ENCODE peak calls at places on chromosome 20, in six cellular contexts. H is stimulated activated CD4-positive, alpha-beta T cell treated with anti-CD3 and anti-CD28 coated beads, Interleukin-15, amount 100 ng/mL, for 1 hour; O is GM20000; K is RWPE2; Y is fibroblast of lung; S is hippocampal formation. G is an unnamed sample.

GRCh38 chr20:50309280-50309763 is 118.7 kb downstream of the CEBPB start:
- DNase-seq in H (no peak), S (no peak), Y (peak; percentile 57), O (no peak), K (no peak), G (no peak)

GRCh38 chr20:6654490-6655247 is 112.8 kb upstream of the BMP2 start:
- DNase-seq in Y (no peak), O (no peak), S (no peak), H (no peak), K (peak; percentile 68), G (no peak)

GRCh38 chr20:24002896-24003295 is 14.3 kb upstream of the GGTLC1 start:
- DNase-seq in O (no peak), S (no peak), K (no peak), H (no peak), Y (no peak), G (no peak)

GRCh38 chr20:51022803-51023616 is at the start of gene KCNG1:
- DNase-seq in H (peak; percentile 37), S (peak; percentile 30), Y (peak; percentile 78), K (peak; percentile 90), O (peak; percentile 85), G (peak; percentile 82)

GRCh38 chr20:19013907-19014306 is 198.5 kb upstream of the SLC24A3 start:
- DNase-seq in Y (no peak), H (no peak), O (no peak), K (no peak), S (no peak), G (no peak)

GRCh38 chr20:36086767-36087166 is 67.8 kb upstream of the EPB41L1 start:
- DNase-seq in S (no peak), O (no peak), H (no peak), Y (no peak), K (no peak), G (peak; percentile 44)

GRCh38 chr20:17655865-17656489 is 26.1 kb downstream of the RRBP1 start:
- DNase-seq in Y (peak; percentile 69), O (no peak), S (no peak), H (no peak), K (peak; percentile 22), G (peak; percentile 7)

GRCh38 chr20:37475258-37475657 is 45.8 kb upstream of the NNAT start:
- DNase-seq in S (no peak), H (no peak), O (no peak), Y (no peak), K (peak; percentile 53), G (no peak)

GRCh38 chr20:47664068-47664437 is 121.2 kb downstream of the SULF2 start:
- DNase-seq in S (no peak), K (peak; percentile 77), H (no peak), Y (no peak), O (no peak), G (no peak)

GRCh38 chr20:59468831-59469230 is 135.5 kb upstream of the PHACTR3 start:
- DNase-seq in O (no peak), Y (no peak), H (no peak), S (no peak), K (peak; percentile 66), G (no peak)

GRCh38 chr20:22619806-22620205 is 35.4 kb upstream of the FOXA2 start:
- DNase-seq in O (no peak), K (no peak), H (no peak), S (no peak), Y (no peak), G (no peak)

G was measured in upper lobe of right lung.